ENCODE peak calls at places on chromosomes 1 and 21, in five cellular contexts. G is AG09309, X is lower leg skin, Q is heart left ventricle, B is fibroblast of pulmonary artery. M is an unnamed sample.

GRCh38 chr21:39061766-39062165 is 121.5 kb downstream of the PSMG1 start:
- DNase-seq in B (no peak), G (no peak), Q (no peak), X (no peak), M (no peak)

GRCh38 chr21:39568380-39568779 is 44.4 kb upstream of the B3GALT5 start:
- DNase-seq in B (no peak), G (no peak), Q (no peak), X (no peak), M (no peak)

GRCh38 chr1:53293123-53293522 is 34.7 kb downstream of the LRP8 start:
- DNase-seq in Q (no peak), X (no peak), G (no peak), B (peak; percentile 33), M (peak; percentile 65)

GRCh38 chr1:107430540-107431228 is 289.8 kb downstream of the NTNG1 start:
- DNase-seq in Q (no peak), X (no peak), G (peak; percentile 17), B (peak; percentile 36), M (peak; percentile 30)

GRCh38 chr1:157019457-157019856 is 26.1 kb downstream of the ARHGEF11 start:
- DNase-seq in Q (no peak), X (no peak), G (no peak), B (no peak), M (no peak)

GRCh38 chr1:54875000-54875399 is 12.0 kb downstream of the DHCR24 start:
- DNase-seq in G (no peak), Q (no peak), B (no peak), X (no peak), M (no peak)

GRCh38 chr1:244450597-244451538 is 841 bp downstream of the ADSS2 start:
- DNase-seq in G (no peak), Q (peak; percentile 63), X (peak; percentile 53), B (peak; percentile 76), M (peak; percentile 75)

GRCh38 chr21:44018813-44019567 is 6.9 kb downstream of the TRAPPC10 start:
- DNase-seq in B (no peak), X (no peak), G (no peak), Q (no peak), M (no peak)

GRCh38 chr1:154407021-154407865 is 2.1 kb downstream of the IL6R start:
- DNase-seq in X (no peak), B (no peak), Q (no peak), G (no peak), M (no peak)

GRCh38 chr1:109954180-109954579 is 30.4 kb upstream of the AHCYL1 start:
- DNase-seq in Q (peak; percentile 51), B (no peak), X (no peak), G (no peak), M (no peak)

GRCh38 chr1:218665216-218665615 is 320.1 kb downstream of the TGFB2 start:
- DNase-seq in Q (peak; percentile 71), X (peak; percentile 39), B (peak; percentile 76), G (peak; percentile 43), M (peak; percentile 84)

GRCh38 chr1:1629430-1630190 is 2.4 kb upstream of the MMP23B start:
- DNase-seq in G (no peak), B (no peak), X (no peak), Q (peak; percentile 21), M (no peak)

GRCh38 chr1:15848143-15848928 is 829 bp downstream of the SPEN start:
- DNase-seq in Q (peak; percentile 56), G (no peak), X (peak; percentile 27), B (peak; percentile 23), M (no peak)

GRCh38 chr1:156128749-156129682 is 14.5 kb downstream of the LMNA start:
- DNase-seq in X (no peak), Q (peak; percentile 73), B (peak; percentile 84), G (peak; percentile 74), M (peak; percentile 91)

GRCh38 chr1:202618387-202619022 is 91.7 kb downstream of the SYT2 start:
- DNase-seq in X (no peak), Q (no peak), G (no peak), B (peak; percentile 43), M (peak; percentile 50)

GRCh38 chr1:116026626-116027025 is 50.3 kb downstream of the SLC22A15 start:
- DNase-seq in G (no peak), B (no peak), Q (no peak), X (no peak), M (no peak)

GRCh38 chr1:19164274-19165015 is 45.6 kb downstream of the UBR4 start:
- DNase-seq in B (peak; percentile 6), G (no peak), X (no peak), Q (no peak), M (no peak)

GRCh38 chr1:3900969-3901529 is 977 bp upstream of the C1orf174 start:
- DNase-seq in B (peak; percentile 97), Q (peak; percentile 99), X (peak; percentile 97), G (peak; percentile 78), M (peak; percentile 97)

GRCh38 chr1:5456090-5456789 is 536.0 kb downstream of the NPHP4 start:
- DNase-seq in X (no peak), B (no peak), G (no peak), Q (no peak), M (no peak)

GRCh38 chr1:10599194-10599861 is 124.6 kb downstream of the PEX14 start:
- DNase-seq in B (peak; percentile 55), X (no peak), G (peak; percentile 25), Q (no peak), M (peak; percentile 44)

GRCh38 chr1:31866450-31866801 is 50.6 kb upstream of the SPOCD1 start:
- DNase-seq in Q (no peak), X (no peak), B (no peak), G (no peak), M (no peak)

GRCh38 chr1:119000371-119001180 is 12.4 kb upstream of the TBX15 start:
- DNase-seq in Q (no peak), X (no peak), G (no peak), B (no peak), M (no peak)

GRCh38 chr1:91273875-91274274 is 130.8 kb downstream of the HFM1 start:
- DNase-seq in X (no peak), B (peak; percentile 24), Q (no peak), G (no peak), M (peak; percentile 29)

GRCh38 chr1:180198186-180198585 is 31.9 kb upstream of the LHX4 start:
- DNase-seq in G (no peak), Q (no peak), X (no peak), B (no peak), M (no peak)

GRCh38 chr1:217333939-217334338 is 297.0 kb downstream of the GPATCH2 start:
- DNase-seq in G (no peak), X (no peak), B (peak; percentile 32), Q (no peak), M (peak; percentile 54)

GRCh38 chr1:66478116-66478515 is 55.8 kb upstream of the SGIP1 start:
- DNase-seq in X (no peak), B (peak; percentile 68), G (peak; percentile 92), Q (no peak), M (peak; percentile 91)

GRCh38 chr1:205061665-205062069 is 18.7 kb downstream of the CNTN2 start:
- DNase-seq in G (peak; percentile 14), B (peak; percentile 62), Q (peak; percentile 69), X (peak; percentile 58), M (peak; percentile 64)

DNA sequence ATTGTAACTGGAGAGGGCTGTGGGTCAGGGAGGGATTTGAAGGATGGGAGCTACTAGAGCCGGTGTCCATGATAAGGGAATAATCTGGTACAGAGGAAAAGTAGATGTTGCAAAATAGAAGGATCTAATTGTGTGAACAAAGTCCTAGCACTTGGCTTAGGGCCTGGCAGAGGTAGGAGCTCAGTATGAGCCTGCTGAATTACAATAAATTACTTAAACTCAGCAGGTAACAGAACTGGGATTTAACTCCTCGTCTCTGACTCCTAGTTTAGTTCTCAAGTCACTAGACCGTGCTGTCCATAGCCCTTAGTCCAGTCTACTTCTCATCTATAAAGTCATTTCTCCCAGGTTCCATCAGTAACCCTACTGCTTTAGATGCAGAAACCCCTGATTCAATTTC is 120.2 kb downstream of the LRRC53 start:
- DNase-seq in B (no peak), X (no peak), G (no peak), Q (no peak), M (no peak)
- H3K4me3 ChIP-seq in B (no peak overlapping the region), X (no peak overlapping the region), G (no peak overlapping the region), Q (no peak overlapping the region), M (no peak overlapping the region)

GRCh38 chr1:8718878-8719361 is 98.5 kb downstream of the RERE start:
- DNase-seq in X (no peak), G (no peak), B (no peak), Q (no peak), M (peak; percentile 27)
- TF ChIP-seq CTCF in X (no peak), G (peak; percentile 35), B (peak; percentile 43), Q (peak; percentile 11), M (peak; percentile 29)

GRCh38 chr1:182811975-182812727 is 22.6 kb downstream of the NPL start:
- DNase-seq in Q (no peak), B (no peak), G (no peak), X (no peak), M (no peak)

GRCh38 chr1:182816863-182817262 is 22.3 kb upstream of the DHX9 start:
- DNase-seq in G (no peak), X (no peak), Q (no peak), B (no peak), M (no peak)

GRCh38 chr1:182817802-182818201 is 21.3 kb upstream of the DHX9 start:
- DNase-seq in G (no peak), B (no peak), Q (no peak), X (no peak), M (no peak)
- H3K4me3 ChIP-seq in G (no peak overlapping the region), B (no peak overlapping the region), Q (no peak overlapping the region), X (no peak overlapping the region), M (no peak overlapping the region)

GRCh38 chr1:76507376-76507775 is 359.9 kb upstream of the ST6GALNAC5 start:
- DNase-seq in X (no peak), B (no peak), G (no peak), Q (no peak), M (no peak)
- TF ChIP-seq CTCF in X (no peak), B (no peak), G (no peak), Q (no peak), M (no peak)

DNA sequence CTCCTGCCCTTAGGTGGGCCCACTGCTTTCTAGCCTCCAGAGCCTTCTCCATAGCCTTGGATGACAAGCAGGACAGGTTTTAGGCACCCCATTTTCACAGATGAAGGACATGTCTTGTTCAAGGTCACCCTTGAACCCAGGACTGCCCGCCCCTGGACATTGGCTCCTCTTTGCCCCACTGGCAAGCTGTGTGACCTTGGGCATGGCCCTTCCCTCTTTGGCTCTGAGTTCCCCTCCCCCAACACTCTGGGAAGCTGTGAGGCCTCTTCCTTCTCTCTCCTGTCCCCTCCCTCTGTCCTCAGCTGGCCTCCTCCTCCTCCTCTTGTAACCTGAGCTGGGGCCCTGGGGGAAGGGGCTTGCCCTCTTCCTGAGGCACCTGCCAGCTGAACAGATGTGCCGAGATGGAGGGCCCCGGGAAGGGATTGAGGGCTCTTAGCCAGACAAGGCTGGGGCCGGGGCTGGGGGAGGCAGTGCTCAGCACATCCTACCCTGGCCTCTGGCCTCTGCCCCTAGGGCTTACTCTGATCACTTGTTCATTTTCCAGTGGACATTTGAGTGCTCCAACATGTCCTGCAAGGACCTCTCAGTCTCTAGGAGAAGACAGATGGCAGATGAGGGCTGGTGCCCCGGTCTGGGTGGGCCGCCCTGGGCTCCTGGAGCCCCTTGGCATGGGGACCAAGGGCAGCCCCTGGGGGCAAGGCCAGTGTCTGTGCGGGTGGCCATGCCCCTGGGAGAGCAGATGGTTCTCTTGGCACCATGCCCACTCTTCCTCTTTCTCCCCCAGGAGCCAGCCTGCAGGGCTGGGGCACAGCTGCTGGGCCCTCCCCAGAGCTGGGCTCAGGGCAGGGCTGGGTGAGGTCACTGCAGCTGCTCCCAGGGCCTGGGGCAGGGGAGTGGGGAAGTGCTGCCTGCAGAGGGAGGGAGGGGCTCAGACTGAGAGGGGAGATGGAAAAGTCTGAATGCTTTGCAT is 10.7 kb downstream of the FOXO6 start:
- DNase-seq in Q (peak; percentile 66), G (no peak), B (no peak), X (no peak), M (no peak)
- H3K4me3 ChIP-seq in Q (no peak overlapping the region), G (no peak overlapping the region), B (no peak overlapping the region), X (no peak overlapping the region), M (no peak overlapping the region)

GRCh38 chr1:17595602-17595925 is 56.1 kb downstream of the ARHGEF10L start:
- DNase-seq in X (no peak), B (no peak), Q (no peak), G (no peak), M (no peak)
- TF ChIP-seq CTCF in X (no peak), B (no peak), Q (no peak), G (no peak), M (no peak)